ENCODE peak calls at places on chromosome 21, in five cellular contexts. N is MM.1S, U is IMR-90, K is tibial artery, I is mesenchymal stem cell. M is an unnamed sample. For H3K36me3 and H3K4me1, the result is how much of the 10 kb centered on the place peaks cover.

GRCh38 chr21:27648560-27648959 is 681.7 kb upstream of the ADAMTS5 start:
- DNase-seq in N (no peak), U (peak), K (no peak), I (peak), M (no peak)

GRCh38 chr21:36350282-36350910 is 30.4 kb downstream of the MORC3 start:
- DNase-seq in N (no peak), U (peak), K (no peak), I (peak), M (no peak)

GRCh38 chr21:31282095-31282709 is 61.9 kb downstream of the TIAM1 start:
- DNase-seq in N (no peak), U (peak), K (no peak), I (peak), M (peak)

GRCh38 chr21:21397464-21397863 is 399.3 kb downstream of the NCAM2 start:
- DNase-seq in N (no peak), U (no peak), K (no peak), I (no peak), M (no peak)

GRCh38 chr21:38170283-38170682 is 86.5 kb upstream of the KCNJ15 start:
- DNase-seq in N (peak), U (peak), K (peak), I (peak), M (no peak)

GRCh38 chr21:37071561-37072238 is 1.2 kb downstream of the PIGP start:
- DNase-seq in N (no peak), U (peak), K (peak), I (peak), M (peak)

GRCh38 chr21:32958288-32958992 is 67.3 kb upstream of the OLIG2 start:
- DNase-seq in N (no peak), U (no peak), K (no peak), I (no peak), M (no peak)

GRCh38 chr21:40179167-40179566 is 311.9 kb downstream of the PCP4 start:
- DNase-seq in N (no peak), U (no peak), K (no peak), I (no peak), M (no peak)

GRCh38 chr21:36908260-36908908 is 58.1 kb downstream of the HLCS start:
- DNase-seq in N (no peak), U (peak), K (no peak), I (peak), M (no peak)

GRCh38 chr21:21406918-21407317 is 408.7 kb downstream of the NCAM2 start:
- DNase-seq in N (peak), U (no peak), K (no peak), I (peak), M (no peak)

GRCh38 chr21:34886554-34887385 is 162.3 kb downstream of the RUNX1 start:
- DNase-seq in N (peak), U (no peak), K (peak), I (peak), M (peak)

GRCh38 chr21:36859744-36860501 is 106.5 kb downstream of the HLCS start:
- DNase-seq in N (peak), U (peak), K (peak), I (peak), M (peak)

GRCh38 chr21:38794978-38795377 is 10.8 kb upstream of the ETS2 start:
- DNase-seq in N (no peak), U (no peak), K (no peak), I (no peak), M (peak)

GRCh38 chr21:15309721-15310120 is 244.9 kb upstream of the NRIP1 start:
- DNase-seq in N (no peak), U (no peak), K (peak), I (no peak), M (no peak)

GRCh38 chr21:21688877-21689276 is 690.7 kb downstream of the NCAM2 start:
- DNase-seq in N (peak), U (peak), K (no peak), I (peak), M (no peak)

GRCh38 chr21:36004441-36004840 is 55.9 kb downstream of the SETD4 start:
- DNase-seq in N (no peak), U (peak), K (no peak), I (no peak), M (no peak)

GRCh38 chr21:15826147-15826780 is 96.5 kb downstream of the USP25 start:
- DNase-seq in N (peak), U (peak), K (no peak), I (peak), M (peak)

GRCh38 chr21:36929622-36930021 is 36.8 kb downstream of the HLCS start:
- DNase-seq in N (peak), U (peak), K (no peak), I (no peak), M (peak)

GRCh38 chr21:30340714-30341573 is 3.5 kb upstream of the KRTAP27-1 start:
- DNase-seq in N (peak), U (peak), K (peak), I (peak), M (peak)

DNA sequence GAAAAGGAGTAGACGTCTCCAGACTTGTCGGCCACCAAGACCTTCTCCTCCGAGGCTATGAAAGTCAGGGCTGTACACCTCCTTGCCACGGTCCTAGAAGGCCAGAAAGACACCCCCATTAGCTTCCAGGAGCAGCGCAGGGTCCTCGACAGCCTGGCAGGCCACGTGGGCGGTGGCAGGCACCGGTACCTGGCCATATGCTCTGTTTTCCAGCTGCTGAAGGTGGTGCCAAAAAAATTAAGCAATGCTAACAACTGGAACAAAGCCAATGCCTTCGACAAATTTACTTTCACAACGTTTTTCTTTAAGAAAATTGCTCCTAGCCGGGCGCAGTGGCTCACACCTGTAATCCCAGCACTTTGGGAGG is 15.9 kb downstream of the WDR4 start:
- DNase-seq in N (no peak), U (no peak), K (no peak), I (no peak), M (no peak)
- H3K36me3 ChIP-seq in N (under half), U (under half), K (under half), I (half or more), M (under half)

GRCh38 chr21:46161800-46162592 is 6.6 kb upstream of the FTCD start:
- DNase-seq in N (no peak), U (no peak), K (peak), I (no peak), M (no peak)
- H3K27ac ChIP-seq in N (no peak), U (no peak), K (no peak), I (no peak), M (no peak)

DNA sequence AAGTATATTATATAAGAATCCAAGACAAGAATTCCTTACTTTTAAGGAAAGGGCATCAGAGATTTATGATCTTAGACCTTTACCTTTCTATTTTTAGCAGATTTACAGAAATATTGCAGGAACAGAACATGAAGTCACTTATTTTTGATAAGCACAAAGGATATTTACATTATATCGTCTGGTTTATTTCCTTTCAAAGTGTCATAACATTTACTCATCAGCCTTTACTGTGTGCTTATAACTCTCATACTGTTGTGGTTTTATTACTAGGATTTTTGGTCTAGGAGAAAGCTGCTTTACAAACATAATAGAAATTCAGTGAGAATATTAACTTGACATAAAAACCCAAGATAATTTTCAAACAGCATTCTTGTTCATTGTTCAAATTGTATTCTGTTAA is 47.6 kb downstream of the APP start:
- DNase-seq in N (no peak), U (peak), K (no peak), I (peak), M (no peak)
- H3K4me1 ChIP-seq in N (under half), U (under half), K (under half), I (under half), M (under half)

DNA sequence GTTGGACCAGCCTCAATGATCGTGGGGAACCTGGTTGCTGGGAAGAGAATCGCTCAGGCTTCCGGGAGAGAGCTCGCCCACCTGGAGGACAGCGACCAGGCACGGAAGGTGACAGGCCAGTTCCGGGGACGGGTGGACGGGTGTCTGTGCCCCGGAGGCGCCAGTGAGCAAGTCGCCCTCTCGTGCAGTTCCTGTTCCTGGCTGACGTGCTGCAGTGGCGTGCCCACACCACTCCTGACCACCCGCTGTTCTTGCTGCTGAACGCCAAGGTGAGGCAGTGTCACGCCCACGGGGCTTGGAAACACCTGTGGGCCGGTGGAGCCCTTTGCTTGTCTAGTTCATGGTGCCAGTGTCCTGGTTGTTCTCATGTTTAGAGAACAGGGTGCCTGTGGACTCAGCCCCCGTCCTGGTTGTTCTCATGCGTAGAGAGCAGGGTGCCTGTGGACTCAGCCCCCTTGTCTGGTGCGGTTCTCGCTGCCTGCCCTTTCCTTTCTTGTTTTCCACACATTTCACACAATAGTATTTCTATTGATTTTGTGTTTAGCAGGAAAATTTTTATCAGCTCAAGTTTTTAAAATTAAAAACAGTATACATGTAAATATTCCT is 53.1 kb downstream of the S100B start:
- DNase-seq in N (no peak), U (no peak), K (no peak), I (no peak), M (no peak)
- H3K36me3 ChIP-seq in N (under half), U (half or more), K (half or more), I (half or more), M (under half)

GRCh38 chr21:29105218-29105617 is 25.2 kb upstream of the MAP3K7CL start:
- DNase-seq in N (no peak), U (peak), K (no peak), I (peak), M (peak)
- H3K27ac ChIP-seq in N (no peak), U (no peak), K (no peak), I (peak), M (peak)

GRCh38 chr21:25457946-25458345 is 149.3 kb downstream of the MRPL39 start:
- DNase-seq in N (no peak), U (no peak), K (no peak), I (no peak), M (no peak)

GRCh38 chr21:25459365-25459764 is 147.9 kb downstream of the MRPL39 start:
- DNase-seq in N (no peak), U (no peak), K (no peak), I (no peak), M (no peak)

GRCh38 chr21:25457411-25457810 is 149.9 kb downstream of the MRPL39 start:
- DNase-seq in N (peak), U (peak), K (no peak), I (peak), M (peak)

GRCh38 chr21:25458484-25458883 is 148.8 kb downstream of the MRPL39 start:
- DNase-seq in N (no peak), U (no peak), K (no peak), I (no peak), M (no peak)

GRCh38 chr21:25456672-25457071 is 150.6 kb downstream of the MRPL39 start:
- DNase-seq in N (no peak), U (peak), K (no peak), I (no peak), M (no peak)
- H3K4me1 ChIP-seq in N (under half), U (under half), K (under half), I (under half), M (under half)

DNA sequence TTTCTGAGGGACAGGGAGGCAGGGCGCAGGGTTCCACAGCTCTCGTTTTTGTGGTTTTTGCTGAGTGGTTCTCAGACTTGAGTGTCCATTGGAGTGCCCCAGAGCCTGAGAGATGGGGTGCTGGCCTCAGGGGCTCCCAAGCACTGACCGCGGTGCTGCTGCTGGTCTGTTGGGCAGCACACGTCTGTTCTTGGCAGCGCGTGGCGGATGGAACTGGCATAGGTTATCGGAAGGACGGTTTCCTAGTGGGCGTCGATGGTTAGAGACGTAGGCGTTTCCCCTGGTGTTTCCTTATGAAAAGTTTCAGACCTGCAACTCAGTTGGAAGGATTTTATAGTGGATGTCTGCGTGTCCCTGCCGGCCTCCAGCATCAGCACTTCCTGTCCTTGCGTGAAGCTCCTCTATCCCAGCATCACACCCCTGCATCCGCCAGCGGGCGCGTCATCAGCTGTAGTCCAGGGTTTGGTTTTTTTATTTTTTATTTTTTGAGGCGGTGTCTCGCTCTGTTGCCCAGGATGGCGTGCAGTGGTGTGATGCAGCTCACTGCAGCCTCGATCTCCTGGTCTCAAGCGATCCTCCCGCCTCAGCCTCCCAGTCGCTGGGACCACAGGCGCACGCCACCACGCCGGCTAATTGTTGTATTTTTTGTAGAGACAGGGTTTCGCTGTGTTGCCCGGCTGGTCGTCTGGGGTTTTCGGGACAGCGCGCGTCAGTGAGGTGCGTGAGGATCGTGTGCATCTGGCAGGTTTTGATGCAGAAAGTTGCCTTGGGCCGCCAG is 11.8 kb downstream of the RRP1 start:
- DNase-seq in N (no peak), U (no peak), K (no peak), I (no peak), M (no peak)
- H3K36me3 ChIP-seq in N (under half), U (half or more), K (half or more), I (half or more), M (under half)

DNA sequence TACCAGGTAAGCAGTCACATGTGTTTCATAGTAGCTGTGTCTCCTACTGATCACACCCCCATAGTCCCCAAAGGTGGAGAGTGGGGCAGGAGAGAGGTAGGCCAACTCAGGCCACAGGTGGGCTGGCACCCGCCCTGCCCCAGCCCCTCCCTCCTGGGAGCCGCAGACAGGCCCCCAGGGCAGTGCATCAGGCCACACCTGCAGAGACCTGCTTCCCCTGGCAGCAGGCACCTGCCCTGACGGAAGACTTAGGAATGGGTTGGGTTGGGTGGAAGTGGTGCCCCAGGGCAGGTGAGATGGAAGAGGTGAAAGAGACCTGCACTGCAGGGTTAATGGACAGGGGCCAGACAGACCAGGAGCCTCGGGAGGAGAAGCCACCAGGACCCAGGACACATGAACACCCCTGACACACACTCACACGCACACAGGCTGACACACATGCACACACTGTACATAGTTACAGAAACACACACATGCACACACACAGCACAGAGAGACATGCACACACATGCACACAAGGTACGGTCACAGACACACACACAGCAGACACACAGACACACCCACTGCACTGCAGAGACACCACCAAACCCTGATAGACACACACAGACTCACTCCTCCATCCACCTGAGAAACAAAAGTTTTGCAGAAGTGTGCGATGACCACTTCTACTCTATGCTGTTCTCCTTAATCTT is 1.7 kb upstream of the COL18A1 start:
- DNase-seq in N (no peak), U (no peak), K (no peak), I (no peak), M (no peak)
- H3K27ac ChIP-seq in N (no peak), U (no peak), K (peak), I (no peak), M (no peak)

DNA sequence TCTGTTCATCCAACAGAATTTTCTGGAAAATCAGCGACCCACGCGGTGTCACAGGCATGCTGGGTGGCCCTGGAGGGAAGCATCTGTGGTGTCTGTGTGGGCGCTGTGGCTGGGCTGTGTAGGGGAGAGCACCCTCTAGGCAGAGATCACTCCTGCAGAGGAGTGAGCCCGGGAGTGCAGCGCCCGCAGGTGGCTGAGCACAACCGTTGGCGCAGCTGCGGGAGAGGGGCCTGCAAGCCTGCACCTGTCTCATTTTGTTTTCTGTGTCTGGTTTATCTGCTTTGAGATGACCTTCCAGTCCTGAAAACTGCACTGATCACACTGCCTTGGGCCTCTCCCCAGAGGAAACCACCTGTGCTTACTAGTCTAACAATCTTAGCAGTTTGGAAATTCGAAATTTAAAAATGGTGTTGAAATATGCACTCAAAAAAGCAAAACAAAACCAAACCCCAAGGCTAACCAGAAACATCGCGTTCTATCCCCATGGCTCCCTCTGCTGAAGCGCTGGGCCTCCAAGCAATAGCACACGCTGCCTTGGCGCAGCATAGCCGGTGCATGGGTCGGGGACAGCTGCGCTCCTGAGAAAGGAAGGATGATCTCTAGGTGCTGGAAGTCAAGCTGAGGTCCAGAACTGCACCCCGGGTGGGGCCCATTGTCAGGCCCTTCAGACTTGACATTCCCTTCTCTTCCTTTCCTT is 4.8 kb downstream of the FAM3B start:
- DNase-seq in N (peak), U (no peak), K (no peak), I (no peak), M (no peak)
- H3K4me1 ChIP-seq in N (under half), U (under half), K (under half), I (under half), M (under half)